ENCODE peak calls at places on chromosomes 3 and 15, in ten cellular contexts. E, S, C, D, M, Y, L, O, V and X are unnamed samples.

GRCh38 chr3:70729845-70730244 is 417.4 kb upstream of the MDFIC2 start:
- DNase-seq in E (no peak), S (no peak), C (no peak), D (no peak), M (no peak), Y (no peak), L (no peak), O (no peak), V (no peak), X (no peak)

GRCh38 chr3:50269460-50269859 is 513 bp downstream of the SEMA3B start:
- DNase-seq in E (no peak), S (no peak), C (no peak), D (no peak), M (no peak), Y (no peak), L (no peak), O (no peak), V (no peak), X (no peak)

GRCh38 chr3:59258591-59258990 is 208.8 kb upstream of the CFAP20DC start:
- DNase-seq in E (no peak), S (no peak), C (no peak), D (no peak), M (no peak), Y (no peak), L (no peak), O (no peak), V (no peak), X (no peak)

GRCh38 chr15:80997692-80998091 is 3.0 kb upstream of the TLNRD1 start:
- DNase-seq in E (no peak), S (no peak), C (no peak), D (no peak), M (no peak), Y (no peak), L (no peak), O (no peak), V (no peak), X (no peak)

GRCh38 chr3:139526146-139526545 is 13.4 kb downstream of the RBP1 start:
- DNase-seq in E (no peak), S (no peak), C (no peak), D (no peak), M (no peak), Y (no peak), L (no peak), O (no peak), V (no peak), X (no peak)

GRCh38 chr3:188370081-188370830 is 216.3 kb downstream of the LPP start:
- DNase-seq in E (no peak), S (no peak), C (no peak), D (no peak), M (no peak), Y (peak; percentile 12), L (no peak), O (no peak), V (no peak), X (no peak)

GRCh38 chr3:52254608-52255007 is 9.0 kb downstream of the PPM1M start:
- DNase-seq in E (no peak), S (no peak), C (no peak), D (no peak), M (no peak), Y (no peak), L (no peak), O (no peak), V (no peak), X (no peak)

GRCh38 chr15:67836134-67836455 is 3.8 kb downstream of the RNU6-1 start:
- DNase-seq in E (no peak), S (no peak), C (no peak), D (no peak), M (no peak), Y (peak; percentile 15), L (no peak), O (no peak), V (no peak), X (no peak)

GRCh38 chr3:13019243-13019701 is 54.0 kb downstream of the IQSEC1 start:
- DNase-seq in E (peak; percentile 79), S (peak; percentile 70), C (no peak), D (peak; percentile 34), M (no peak), Y (no peak), L (no peak), O (no peak), V (peak; percentile 72), X (no peak)

GRCh38 chr3:145015243-145015642 is 1043.6 kb downstream of the DIPK2A start:
- DNase-seq in E (no peak), S (peak; percentile 31), C (no peak), D (no peak), M (no peak), Y (no peak), L (no peak), O (no peak), V (no peak), X (no peak)

GRCh38 chr15:47609693-47610092 is 107.6 kb upstream of the SEMA6D start:
- DNase-seq in E (no peak), S (no peak), C (no peak), D (no peak), M (no peak), Y (no peak), L (no peak), O (no peak), V (no peak), X (no peak)

GRCh38 chr15:90286678-90287077 is 21.2 kb downstream of the NGRN start:
- DNase-seq in E (no peak), S (peak; percentile 66), C (no peak), D (peak; percentile 35), M (peak; percentile 21), Y (no peak), L (peak; percentile 43), O (peak; percentile 55), V (no peak), X (no peak)

GRCh38 chr15:63276342-63277043 is 912 bp upstream of the APH1B start:
- DNase-seq in E (no peak), S (no peak), C (no peak), D (no peak), M (no peak), Y (no peak), L (no peak), O (no peak), V (no peak), X (no peak)

GRCh38 chr3:127672429-127673190 is at the start of gene ABTB1:
- DNase-seq in E (peak; percentile 88), S (peak; percentile 79), C (peak; percentile 42), D (peak; percentile 79), M (peak; percentile 89), Y (peak; percentile 89), L (peak; percentile 63), O (peak; percentile 68), V (peak; percentile 94), X (peak; percentile 61)

GRCh38 chr15:101276501-101277037 is 716 bp downstream of the SELENOS start:
- DNase-seq in E (no peak), S (peak; percentile 52), C (no peak), D (no peak), M (no peak), Y (no peak), L (no peak), O (no peak), V (no peak), X (no peak)

GRCh38 chr15:55912982-55913381 is 80.4 kb downstream of the NEDD4 start:
- DNase-seq in E (no peak), S (no peak), C (no peak), D (no peak), M (no peak), Y (no peak), L (no peak), O (no peak), V (no peak), X (no peak)